ENCODE peak calls at places on chromosomes 2 and 18, in five cellular contexts. One of them, this sample, is unnamed.

GRCh38 chr18:44093253-44093652 is 587.4 kb upstream of the SETBP1 start:
- DNase-seq in stimulated activated CD4-positive, alpha-beta T cell treated with anti-CD3 and anti-CD28 coated beads, TNF-alpha, amount 100 ng/mL, for 4 hours: no peak
- DNase-seq in tibial artery: no peak
- DNase-seq in RWPE1: no peak
- DNase-seq in activated naive CD4-positive, alpha-beta T cell treated with Interleukin-2 at 50 U/mL for 16 hours: no peak
- DNase-seq in this sample: no peak

GRCh38 chr2:157150747-157151146 is 106.8 kb upstream of the GALNT5 start:
- DNase-seq in RWPE1: no peak
- DNase-seq in stimulated activated CD4-positive, alpha-beta T cell treated with anti-CD3 and anti-CD28 coated beads, TNF-alpha, amount 100 ng/mL, for 4 hours: no peak
- DNase-seq in activated naive CD4-positive, alpha-beta T cell treated with Interleukin-2 at 50 U/mL for 16 hours: no peak
- DNase-seq in tibial artery: no peak
- DNase-seq in this sample: no peak

GRCh38 chr18:46740046-46740445 is 16.8 kb downstream of the ST8SIA5 start:
- DNase-seq in tibial artery: no peak
- DNase-seq in RWPE1: no peak
- DNase-seq in activated naive CD4-positive, alpha-beta T cell treated with Interleukin-2 at 50 U/mL for 16 hours: no peak
- DNase-seq in stimulated activated CD4-positive, alpha-beta T cell treated with anti-CD3 and anti-CD28 coated beads, TNF-alpha, amount 100 ng/mL, for 4 hours: no peak
- DNase-seq in this sample: no peak

GRCh38 chr18:8990276-8991031 is 112.0 kb upstream of the NDUFV2 start:
- DNase-seq in activated naive CD4-positive, alpha-beta T cell treated with Interleukin-2 at 50 U/mL for 16 hours: no peak
- DNase-seq in RWPE1: no peak
- DNase-seq in tibial artery: no peak
- DNase-seq in stimulated activated CD4-positive, alpha-beta T cell treated with anti-CD3 and anti-CD28 coated beads, TNF-alpha, amount 100 ng/mL, for 4 hours: no peak
- DNase-seq in this sample: no peak

GRCh38 chr2:57490746-57491145 is 555.9 kb upstream of the VRK2 start:
- DNase-seq in activated naive CD4-positive, alpha-beta T cell treated with Interleukin-2 at 50 U/mL for 16 hours: no peak
- DNase-seq in stimulated activated CD4-positive, alpha-beta T cell treated with anti-CD3 and anti-CD28 coated beads, TNF-alpha, amount 100 ng/mL, for 4 hours: no peak
- DNase-seq in RWPE1: no peak
- DNase-seq in tibial artery: no peak
- DNase-seq in this sample: no peak

GRCh38 chr2:33550206-33550605 is 48.9 kb downstream of the FAM98A start:
- DNase-seq in stimulated activated CD4-positive, alpha-beta T cell treated with anti-CD3 and anti-CD28 coated beads, TNF-alpha, amount 100 ng/mL, for 4 hours: no peak
- DNase-seq in tibial artery: no peak
- DNase-seq in RWPE1: no peak
- DNase-seq in activated naive CD4-positive, alpha-beta T cell treated with Interleukin-2 at 50 U/mL for 16 hours: no peak
- DNase-seq in this sample: no peak

GRCh38 chr2:219124379-219125110 is 36.1 kb downstream of the NHEJ1 start:
- DNase-seq in tibial artery: no peak
- DNase-seq in stimulated activated CD4-positive, alpha-beta T cell treated with anti-CD3 and anti-CD28 coated beads, TNF-alpha, amount 100 ng/mL, for 4 hours: no peak
- DNase-seq in activated naive CD4-positive, alpha-beta T cell treated with Interleukin-2 at 50 U/mL for 16 hours: peak
- DNase-seq in RWPE1: no peak
- DNase-seq in this sample: no peak

GRCh38 chr2:29664578-29664977 is 256.8 kb downstream of the ALK start:
- DNase-seq in activated naive CD4-positive, alpha-beta T cell treated with Interleukin-2 at 50 U/mL for 16 hours: no peak
- DNase-seq in RWPE1: no peak
- DNase-seq in stimulated activated CD4-positive, alpha-beta T cell treated with anti-CD3 and anti-CD28 coated beads, TNF-alpha, amount 100 ng/mL, for 4 hours: no peak
- DNase-seq in tibial artery: no peak
- DNase-seq in this sample: no peak

GRCh38 chr2:171723724-171724683 is 36.7 kb downstream of the DYNC1I2 start:
- DNase-seq in stimulated activated CD4-positive, alpha-beta T cell treated with anti-CD3 and anti-CD28 coated beads, TNF-alpha, amount 100 ng/mL, for 4 hours: no peak
- DNase-seq in RWPE1: no peak
- DNase-seq in tibial artery: no peak
- DNase-seq in activated naive CD4-positive, alpha-beta T cell treated with Interleukin-2 at 50 U/mL for 16 hours: no peak
- DNase-seq in this sample: no peak

GRCh38 chr2:1550076-1550475 is 136.8 kb downstream of the TPO start:
- DNase-seq in stimulated activated CD4-positive, alpha-beta T cell treated with anti-CD3 and anti-CD28 coated beads, TNF-alpha, amount 100 ng/mL, for 4 hours: no peak
- DNase-seq in activated naive CD4-positive, alpha-beta T cell treated with Interleukin-2 at 50 U/mL for 16 hours: no peak
- DNase-seq in tibial artery: no peak
- DNase-seq in RWPE1: no peak
- DNase-seq in this sample: no peak

GRCh38 chr2:158953454-158953853 is 15.0 kb upstream of the TANC1 start:
- DNase-seq in tibial artery: no peak
- DNase-seq in stimulated activated CD4-positive, alpha-beta T cell treated with anti-CD3 and anti-CD28 coated beads, TNF-alpha, amount 100 ng/mL, for 4 hours: no peak
- DNase-seq in RWPE1: no peak
- DNase-seq in activated naive CD4-positive, alpha-beta T cell treated with Interleukin-2 at 50 U/mL for 16 hours: no peak
- DNase-seq in this sample: no peak

GRCh38 chr2:40367652-40368051 is 84.2 kb downstream of the SLC8A1 start:
- DNase-seq in tibial artery: no peak
- DNase-seq in activated naive CD4-positive, alpha-beta T cell treated with Interleukin-2 at 50 U/mL for 16 hours: no peak
- DNase-seq in stimulated activated CD4-positive, alpha-beta T cell treated with anti-CD3 and anti-CD28 coated beads, TNF-alpha, amount 100 ng/mL, for 4 hours: no peak
- DNase-seq in RWPE1: no peak
- DNase-seq in this sample: no peak

GRCh38 chr2:223465793-223466192 is 136.4 kb downstream of the SCG2 start:
- DNase-seq in RWPE1: peak
- DNase-seq in activated naive CD4-positive, alpha-beta T cell treated with Interleukin-2 at 50 U/mL for 16 hours: no peak
- DNase-seq in tibial artery: peak
- DNase-seq in stimulated activated CD4-positive, alpha-beta T cell treated with anti-CD3 and anti-CD28 coated beads, TNF-alpha, amount 100 ng/mL, for 4 hours: no peak
- DNase-seq in this sample: peak

GRCh38 chr2:224837558-224837957 is 121.4 kb upstream of the CCDC195 start:
- DNase-seq in activated naive CD4-positive, alpha-beta T cell treated with Interleukin-2 at 50 U/mL for 16 hours: no peak
- DNase-seq in stimulated activated CD4-positive, alpha-beta T cell treated with anti-CD3 and anti-CD28 coated beads, TNF-alpha, amount 100 ng/mL, for 4 hours: no peak
- DNase-seq in tibial artery: no peak
- DNase-seq in RWPE1: peak
- DNase-seq in this sample: no peak

This sample was measured in epithelial cell of prostate.